ENCODE peak calls at places on chromosomes 6 and 20, in four cellular contexts. X, F, U and V are unnamed samples.

GRCh38 chr20:37469531-37469930 is 51.5 kb upstream of the NNAT start:
- DNase-seq in X (no peak), F (no peak), U (no peak), V (no peak)

GRCh38 chr20:45771182-45771759 is 20.4 kb downstream of the WFDC3 start:
- DNase-seq in X (peak; percentile 61), F (peak; percentile 87), U (peak; percentile 80), V (peak; percentile 84)

GRCh38 chr6:53159558-53159957 is 10.9 kb upstream of the GCM1 start:
- DNase-seq in X (no peak), F (no peak), U (no peak), V (no peak)

GRCh38 chr20:46621492-46621891 is 29.8 kb downstream of the SLC13A3 start:
- DNase-seq in X (no peak), F (no peak), U (no peak), V (no peak)

GRCh38 chr20:33299111-33299603 is 16.1 kb downstream of the BPIFB1 start:
- DNase-seq in X (peak; percentile 40), F (peak; percentile 89), U (peak; percentile 81), V (peak; percentile 90)

GRCh38 chr20:1130058-1130694 is 11.8 kb downstream of the PSMF1 start:
- DNase-seq in X (no peak), F (no peak), U (no peak), V (no peak)

GRCh38 chr6:157908369-157909281 is 73.0 kb upstream of the SYNJ2 start:
- DNase-seq in X (no peak), F (no peak), U (no peak), V (no peak)

GRCh38 chr6:84227044-84227433 is 404 bp downstream of the CEP162 start:
- DNase-seq in X (no peak), F (no peak), U (no peak), V (no peak)

GRCh38 chr6:82264321-82264720 is 16.8 kb upstream of the IBTK start:
- DNase-seq in X (no peak), F (no peak), U (no peak), V (no peak)

GRCh38 chr6:166318227-166318626 is 10.0 kb upstream of the PRR18 start:
- DNase-seq in X (no peak), F (no peak), U (no peak), V (no peak)

GRCh38 chr6:125593746-125594145 is 155.7 kb upstream of the HEY2 start:
- DNase-seq in X (no peak), F (no peak), U (no peak), V (no peak)

GRCh38 chr6:79119217-79119616 is 41.2 kb upstream of the PHIP start:
- DNase-seq in X (no peak), F (no peak), U (no peak), V (no peak)

GRCh38 chr6:144778773-144779531 is 493.8 kb downstream of the UTRN start:
- DNase-seq in X (no peak), F (no peak), U (no peak), V (no peak)

GRCh38 chr6:105484238-105485161 is 81.6 kb upstream of the PREP start:
- DNase-seq in X (peak; percentile 42), F (no peak), U (no peak), V (no peak)

GRCh38 chr20:8790442-8791074 is 278.3 kb upstream of the PLCB4 start:
- DNase-seq in X (peak; percentile 24), F (peak; percentile 38), U (peak; percentile 50), V (peak; percentile 40)

GRCh38 chr6:54019860-54020259 is 91.4 kb upstream of the MLIP start:
- DNase-seq in X (no peak), F (no peak), U (no peak), V (no peak)

GRCh38 chr6:164322533-164322932 is 908.0 kb downstream of the QKI start:
- DNase-seq in X (no peak), F (no peak), U (no peak), V (no peak)

GRCh38 chr6:136326038-136326561 is 36.5 kb upstream of the BCLAF1 start:
- DNase-seq in X (no peak), F (peak; percentile 25), U (peak; percentile 21), V (no peak)

GRCh38 chr6:7242835-7243187 is 70.2 kb downstream of the SSR1 start:
- DNase-seq in X (no peak), F (no peak), U (no peak), V (no peak)

GRCh38 chr6:54244430-54244829 is 63.8 kb upstream of the TINAG start:
- DNase-seq in X (peak; percentile 23), F (no peak), U (no peak), V (no peak)

GRCh38 chr20:25659999-25660398 is 36.2 kb upstream of the NANP start:
- DNase-seq in X (no peak), F (no peak), U (no peak), V (no peak)

GRCh38 chr6:16109659-16110300 is 19.1 kb upstream of the MYLIP start:
- DNase-seq in X (no peak), F (no peak), U (peak; percentile 21), V (no peak)

GRCh38 chr6:11341867-11342266 is 109.4 kb upstream of the NEDD9 start:
- DNase-seq in X (no peak), F (no peak), U (no peak), V (no peak)

GRCh38 chr6:97312241-97312640 is 29.2 kb upstream of the MMS22L start:
- DNase-seq in X (no peak), F (no peak), U (no peak), V (no peak)

GRCh38 chr20:50792708-50793574 is 1.9 kb upstream of the BCAS4 start:
- DNase-seq in X (no peak), F (no peak), U (no peak), V (no peak)

GRCh38 chr6:22658183-22658582 is 88.8 kb downstream of the HDGFL1 start:
- DNase-seq in X (no peak), F (no peak), U (no peak), V (no peak)

GRCh38 chr6:81939774-81940165 is 187.3 kb upstream of the TENT5A start:
- DNase-seq in X (no peak), F (no peak), U (no peak), V (no peak)

GRCh38 chr20:52313335-52313963 is 121.9 kb upstream of the ZFP64 start:
- DNase-seq in X (peak; percentile 7), F (peak; percentile 14), U (peak; percentile 53), V (peak; percentile 9)
- TF ChIP-seq CTCF in X (peak; percentile 10), F (no peak), U (peak; percentile 90), V (no peak)

DNA sequence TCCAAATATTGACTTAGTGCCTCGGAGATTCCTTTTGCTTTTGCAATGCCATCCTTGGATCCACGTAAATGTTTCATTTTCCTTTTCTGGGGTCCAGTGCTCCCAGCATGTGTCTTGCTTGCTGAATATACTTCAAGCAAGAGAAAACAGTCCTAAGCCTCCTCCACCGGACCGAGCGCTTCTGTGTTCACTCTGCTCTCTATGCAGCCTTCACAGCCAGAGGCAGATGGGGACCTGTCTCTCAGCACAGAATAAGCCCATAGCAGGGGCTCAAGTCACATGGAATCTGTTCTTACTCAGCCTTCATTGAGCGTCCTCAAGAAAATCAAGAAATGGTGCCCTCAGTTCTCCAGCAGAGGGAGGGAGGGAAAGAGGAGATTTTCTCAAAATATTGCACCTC is 71.4 kb downstream of the ISM1 start:
- DNase-seq in X (no peak), F (no peak), U (no peak), V (no peak)
- TF ChIP-seq CTCF in X (no peak), F (no peak), U (no peak), V (no peak)

GRCh38 chr20:16666272-16666671 is 63.6 kb upstream of the SNRPB2 start:
- DNase-seq in X (no peak), F (no peak), U (no peak), V (no peak)
- TF ChIP-seq CTCF in X (no peak), F (peak; percentile 38), U (peak; percentile 40), V (peak; percentile 30)

GRCh38 chr20:38724603-38725457 is 544 bp downstream of the SLC32A1 start:
- DNase-seq in X (no peak), F (peak; percentile 48), U (no peak), V (peak; percentile 52)
- TF ChIP-seq CTCF in X (no peak), F (no peak), U (no peak), V (no peak)

DNA sequence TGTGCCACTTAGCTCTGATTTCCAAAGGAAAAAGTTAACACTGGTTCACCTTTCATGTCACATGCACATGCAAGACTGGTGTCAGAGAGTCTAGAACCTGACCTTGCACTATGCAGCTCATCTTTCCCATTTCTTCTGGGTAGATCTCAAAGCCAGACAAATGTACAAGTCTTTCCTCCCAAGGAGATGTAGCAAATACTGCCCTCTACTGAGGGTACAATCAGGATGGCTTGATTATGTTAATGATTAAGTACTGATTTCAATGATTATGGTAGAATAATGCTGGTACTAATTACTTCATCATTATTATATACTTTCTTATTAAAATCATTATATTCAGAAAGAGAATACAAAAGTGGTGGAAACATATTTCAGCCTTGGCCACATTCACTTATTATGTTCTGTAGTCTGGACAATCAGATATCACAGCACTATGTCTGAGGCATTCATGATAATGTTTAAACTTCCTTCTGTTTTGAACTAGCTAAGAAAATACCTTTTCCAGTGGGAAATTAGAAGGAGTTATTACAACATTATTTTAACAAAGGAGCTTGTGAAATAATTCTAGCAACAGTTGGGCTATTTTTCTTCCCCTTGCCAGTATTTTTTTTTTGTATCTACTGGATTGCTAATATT is 68.5 kb upstream of the FOXO3 start:
- DNase-seq in X (peak; percentile 36), F (no peak), U (no peak), V (peak; percentile 8)
- TF ChIP-seq CTCF in X (peak; percentile 84), F (no peak), U (peak; percentile 68), V (peak; percentile 56)

DNA sequence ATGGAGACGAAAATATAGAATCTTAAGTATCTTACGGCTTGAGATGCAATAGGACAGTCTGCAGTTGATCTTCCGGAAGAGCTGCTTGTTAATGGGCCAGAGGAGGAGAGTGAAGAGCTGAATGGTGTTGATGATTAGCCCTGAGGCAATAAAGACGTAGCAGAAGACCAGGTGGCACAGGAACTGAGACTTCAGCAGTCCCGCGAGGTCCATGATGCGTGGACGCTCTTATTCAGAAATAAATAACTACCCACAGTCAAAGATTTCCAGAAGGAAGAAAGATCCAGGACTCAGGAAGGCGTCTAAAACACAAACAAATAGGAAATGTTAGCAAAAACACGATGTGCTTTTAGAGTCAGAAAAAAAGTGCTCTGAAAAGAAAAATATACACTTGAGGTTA is 41.9 kb downstream of the AGPAT4 start:
- DNase-seq in X (no peak), F (no peak), U (no peak), V (no peak)
- TF ChIP-seq CTCF in X (no peak), F (no peak), U (no peak), V (no peak)